ENCODE peak calls at places on chromosome 16, in four cellular contexts. One of them, this sample, is unnamed.
A peak's percentile ranks its signal among the peaks of the same experiment; 100 is the strongest.

GRCh38 chr16:84526794-84527485 is 22.5 kb upstream of the MEAK7 start:
- DNase-seq in skeletal muscle cell: no peak
- DNase-seq in IMR-90: peak; percentile 49
- DNase-seq in kidney epithelial cell: no peak
- DNase-seq in this sample: no peak

GRCh38 chr16:88453621-88454314 is 688 bp downstream of the ZFPM1 start:
- DNase-seq in skeletal muscle cell: no peak
- DNase-seq in IMR-90: no peak
- DNase-seq in kidney epithelial cell: no peak
- DNase-seq in this sample: no peak

GRCh38 chr16:24975428-24975889 is 39.7 kb downstream of the ARHGAP17 start:
- DNase-seq in skeletal muscle cell: no peak
- DNase-seq in IMR-90: peak; percentile 66
- DNase-seq in kidney epithelial cell: no peak
- DNase-seq in this sample: no peak

GRCh38 chr16:53913082-53913870 is 209.3 kb downstream of the FTO start:
- DNase-seq in skeletal muscle cell: peak; percentile 97
- DNase-seq in IMR-90: peak; percentile 94
- DNase-seq in kidney epithelial cell: no peak
- DNase-seq in this sample: peak; percentile 16

GRCh38 chr16:85537331-85537788 is 75.8 kb upstream of the GSE1 start:
- DNase-seq in skeletal muscle cell: no peak
- DNase-seq in IMR-90: no peak
- DNase-seq in kidney epithelial cell: no peak
- DNase-seq in this sample: no peak

GRCh38 chr16:23207485-23207884 is 24.9 kb downstream of the SCNN1G start:
- DNase-seq in skeletal muscle cell: no peak
- DNase-seq in IMR-90: no peak
- DNase-seq in kidney epithelial cell: no peak
- DNase-seq in this sample: no peak

GRCh38 chr16:10210979-10211378 is 28.8 kb upstream of the GRIN2A start:
- DNase-seq in skeletal muscle cell: no peak
- DNase-seq in IMR-90: no peak
- DNase-seq in kidney epithelial cell: no peak
- DNase-seq in this sample: no peak

GRCh38 chr16:83929811-83930555 is 23.1 kb upstream of the OSGIN1 start:
- DNase-seq in skeletal muscle cell: no peak
- DNase-seq in IMR-90: no peak
- DNase-seq in kidney epithelial cell: no peak
- DNase-seq in this sample: no peak

GRCh38 chr16:57470683-57471082 is 8.2 kb downstream of the POLR2C start:
- DNase-seq in skeletal muscle cell: no peak
- DNase-seq in IMR-90: no peak
- DNase-seq in kidney epithelial cell: no peak
- DNase-seq in this sample: no peak

GRCh38 chr16:28931801-28932225 is at the start of gene CD19:
- DNase-seq in skeletal muscle cell: no peak
- DNase-seq in IMR-90: no peak
- DNase-seq in kidney epithelial cell: no peak
- DNase-seq in this sample: no peak

GRCh38 chr16:54277845-54278703 is 8.5 kb downstream of the IRX3 start:
- DNase-seq in skeletal muscle cell: no peak
- DNase-seq in IMR-90: no peak
- DNase-seq in kidney epithelial cell: no peak
- DNase-seq in this sample: no peak

GRCh38 chr16:4634768-4635167 is 10.1 kb downstream of the MGRN1 start:
- DNase-seq in skeletal muscle cell: no peak
- DNase-seq in IMR-90: no peak
- DNase-seq in kidney epithelial cell: no peak
- DNase-seq in this sample: no peak

GRCh38 chr16:52366997-52367396 is 179.9 kb downstream of the TOX3 start:
- DNase-seq in skeletal muscle cell: no peak
- DNase-seq in IMR-90: no peak
- DNase-seq in kidney epithelial cell: no peak
- DNase-seq in this sample: no peak

GRCh38 chr16:11799509-11800384 is 2.7 kb upstream of the ZC3H7A start:
- DNase-seq in skeletal muscle cell: no peak
- DNase-seq in IMR-90: no peak
- DNase-seq in kidney epithelial cell: no peak
- DNase-seq in this sample: no peak

GRCh38 chr16:28823291-28823718 is 506 bp downstream of the ATXN2L start:
- DNase-seq in skeletal muscle cell: no peak
- DNase-seq in IMR-90: no peak
- DNase-seq in kidney epithelial cell: no peak
- DNase-seq in this sample: no peak

GRCh38 chr16:83615553-83615952 is 192.2 kb upstream of the HSBP1 start:
- DNase-seq in skeletal muscle cell: no peak
- DNase-seq in IMR-90: peak; percentile 48
- DNase-seq in kidney epithelial cell: no peak
- DNase-seq in this sample: no peak

GRCh38 chr16:62077998-62078397 is 41.8 kb upstream of the CDH8 start:
- DNase-seq in skeletal muscle cell: no peak
- DNase-seq in IMR-90: no peak
- DNase-seq in kidney epithelial cell: no peak
- DNase-seq in this sample: no peak

GRCh38 chr16:86865866-86866675 is 287.7 kb downstream of the FOXL1 start:
- DNase-seq in skeletal muscle cell: no peak
- DNase-seq in IMR-90: peak; percentile 44
- DNase-seq in kidney epithelial cell: no peak
- DNase-seq in this sample: no peak

GRCh38 chr16:3879258-3879886 is 1.1 kb downstream of the CREBBP start:
- DNase-seq in skeletal muscle cell: no peak
- DNase-seq in IMR-90: no peak
- DNase-seq in kidney epithelial cell: no peak
- DNase-seq in this sample: no peak

GRCh38 chr16:16973726-16974125 is 497.0 kb downstream of the XYLT1 start:
- DNase-seq in skeletal muscle cell: no peak
- DNase-seq in IMR-90: no peak
- DNase-seq in kidney epithelial cell: no peak
- DNase-seq in this sample: no peak

GRCh38 chr16:11783319-11784047 is 13.6 kb downstream of the ZC3H7A start:
- DNase-seq in skeletal muscle cell: no peak
- DNase-seq in IMR-90: peak; percentile 45
- DNase-seq in kidney epithelial cell: no peak
- DNase-seq in this sample: no peak

GRCh38 chr16:20928774-20929411 is 28.3 kb downstream of the LYRM1 start:
- DNase-seq in skeletal muscle cell: no peak
- DNase-seq in IMR-90: no peak
- DNase-seq in kidney epithelial cell: no peak
- DNase-seq in this sample: no peak

GRCh38 chr16:12339686-12340085 is 363.2 kb downstream of the SNX29 start:
- DNase-seq in skeletal muscle cell: no peak
- DNase-seq in IMR-90: peak; percentile 65
- DNase-seq in kidney epithelial cell: no peak
- DNase-seq in this sample: no peak

GRCh38 chr16:21568502-21569189 is 30.7 kb upstream of the METTL9 start:
- DNase-seq in skeletal muscle cell: no peak
- DNase-seq in IMR-90: peak; percentile 26
- DNase-seq in kidney epithelial cell: no peak
- DNase-seq in this sample: no peak

GRCh38 chr16:53912155-53912554 is 208.2 kb downstream of the FTO start:
- DNase-seq in skeletal muscle cell: no peak
- DNase-seq in IMR-90: no peak
- DNase-seq in kidney epithelial cell: no peak
- DNase-seq in this sample: no peak

GRCh38 chr16:71356051-71356740 is 2.3 kb upstream of the CALB2 start:
- DNase-seq in skeletal muscle cell: no peak
- DNase-seq in IMR-90: no peak
- DNase-seq in kidney epithelial cell: no peak
- DNase-seq in this sample: no peak

GRCh38 chr16:77250395-77250794 is 51.2 kb downstream of the SYCE1L start:
- DNase-seq in skeletal muscle cell: peak; percentile 37
- DNase-seq in IMR-90: no peak
- DNase-seq in kidney epithelial cell: no peak
- DNase-seq in this sample: no peak

GRCh38 chr16:67426022-67426421 is 4.9 kb upstream of the HSD11B2 start:
- DNase-seq in skeletal muscle cell: no peak
- DNase-seq in IMR-90: no peak
- DNase-seq in kidney epithelial cell: no peak
- DNase-seq in this sample: no peak
- H3K4me3 ChIP-seq in skeletal muscle cell: no peak overlapping the region
- H3K4me3 ChIP-seq in IMR-90: no peak overlapping the region
- H3K4me3 ChIP-seq in kidney epithelial cell: no peak overlapping the region
- H3K4me3 ChIP-seq in this sample: no peak overlapping the region

DNA sequence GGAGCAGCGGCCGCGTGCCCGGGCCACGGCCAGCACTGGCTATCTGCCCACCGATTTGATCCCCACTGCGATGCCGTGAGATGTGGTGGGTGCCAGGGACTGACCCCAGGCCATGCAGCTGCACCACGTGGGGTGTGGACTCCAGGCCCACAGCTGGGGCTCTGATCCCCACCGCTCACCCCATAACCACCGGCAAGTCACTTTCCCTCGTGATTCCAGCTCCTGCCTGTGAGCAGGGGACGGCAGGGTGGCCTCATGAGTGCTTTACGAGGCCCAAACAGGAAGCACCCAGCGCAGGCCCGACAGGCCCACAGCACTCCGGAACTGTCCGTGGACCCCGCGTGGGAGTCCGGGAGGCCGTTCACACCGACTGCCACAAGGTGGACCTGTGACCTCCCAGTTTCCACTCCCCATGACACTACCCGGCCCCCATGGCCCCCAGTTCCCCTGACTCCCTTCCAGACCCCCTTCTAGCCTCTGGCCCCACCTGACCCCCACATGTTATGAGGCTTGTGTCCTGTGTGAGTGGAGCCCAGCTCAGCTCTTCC is 616 bp downstream of the PTX4 start:
- DNase-seq in skeletal muscle cell: no peak
- DNase-seq in IMR-90: no peak
- DNase-seq in kidney epithelial cell: no peak
- DNase-seq in this sample: no peak
- H3K4me3 ChIP-seq in skeletal muscle cell: no peak overlapping the region
- H3K4me3 ChIP-seq in IMR-90: no peak overlapping the region
- H3K4me3 ChIP-seq in kidney epithelial cell: no peak overlapping the region
- H3K4me3 ChIP-seq in this sample: no peak overlapping the region

DNA sequence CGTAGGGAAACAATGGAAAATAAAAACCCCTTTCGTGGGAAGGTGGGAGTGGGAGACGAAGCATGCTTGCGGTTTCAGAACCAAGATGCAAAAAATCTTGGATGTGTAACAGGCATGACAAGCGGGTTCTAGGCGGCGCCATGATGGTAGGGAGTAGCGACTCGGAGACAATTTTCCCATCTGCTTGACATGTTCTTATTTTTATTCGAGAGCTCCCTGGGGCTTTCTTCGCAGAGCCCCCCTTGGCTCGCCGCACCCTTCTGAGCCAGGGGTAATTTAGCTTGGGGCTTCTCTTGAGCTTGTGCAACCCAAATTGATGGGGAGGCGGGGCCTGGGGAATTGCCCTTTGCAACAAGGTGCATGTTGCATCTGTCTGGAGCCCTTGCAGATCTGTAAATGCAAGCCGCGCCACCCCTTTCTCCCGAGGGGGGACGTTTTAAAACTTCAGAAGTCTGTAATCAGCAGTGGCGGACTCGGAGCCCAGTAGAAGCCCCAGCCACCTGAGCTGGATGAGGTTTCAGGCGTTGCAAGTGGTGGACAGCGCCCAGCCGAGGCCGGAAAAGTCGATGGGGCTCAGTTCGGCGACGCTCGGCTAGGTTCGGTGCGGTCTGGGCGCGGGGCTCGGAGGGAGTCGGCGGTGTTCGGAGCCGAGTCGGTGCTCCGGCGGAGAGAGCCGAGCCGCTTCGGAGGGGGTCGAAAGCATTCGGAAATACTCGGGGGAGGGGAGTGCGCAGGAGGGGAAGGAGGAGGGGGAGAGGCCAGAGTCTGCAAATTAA is 2.9 kb downstream of the GNAO1 start:
- DNase-seq in skeletal muscle cell: peak; percentile 13
- DNase-seq in IMR-90: peak; percentile 55
- DNase-seq in kidney epithelial cell: peak; percentile 34
- DNase-seq in this sample: no peak
- H3K4me3 ChIP-seq in skeletal muscle cell: no peak overlapping the region
- H3K4me3 ChIP-seq in IMR-90: no peak overlapping the region
- H3K4me3 ChIP-seq in kidney epithelial cell: no peak overlapping the region
- H3K4me3 ChIP-seq in this sample: no peak overlapping the region

GRCh38 chr16:716250-716607 is 1.3 kb downstream of the METRN start:
- DNase-seq in skeletal muscle cell: no peak
- DNase-seq in IMR-90: no peak
- DNase-seq in kidney epithelial cell: no peak
- DNase-seq in this sample: no peak
- H3K4me3 ChIP-seq in skeletal muscle cell: peak overlapping the region; percentile 63
- H3K4me3 ChIP-seq in IMR-90: peak overlapping the region; percentile 70
- H3K4me3 ChIP-seq in kidney epithelial cell: peak overlapping the region; percentile 55
- H3K4me3 ChIP-seq in this sample: peak overlapping the region; percentile 56

GRCh38 chr16:31010539-31010938 is at the start of gene STX1B:
- DNase-seq in skeletal muscle cell: no peak
- DNase-seq in IMR-90: no peak
- DNase-seq in kidney epithelial cell: no peak
- DNase-seq in this sample: no peak
- H3K4me3 ChIP-seq in skeletal muscle cell: peak within 1 kb of the TSS; percentile 52
- H3K4me3 ChIP-seq in IMR-90: peak within 1 kb of the TSS; percentile 62
- H3K4me3 ChIP-seq in kidney epithelial cell: peak within 1 kb of the TSS; percentile 45
- H3K4me3 ChIP-seq in this sample: peak within 1 kb of the TSS; percentile 31

This sample was measured in HFF-Myc.